ENCODE peak calls at places on chromosomes 2 and 18, in four cellular contexts. One of them, this sample, is unnamed.

GRCh38 chr18:12076424-12077140 is 17.1 kb upstream of the ANKRD62 start:
- DNase-seq in A549: peak
- DNase-seq in GM23338: peak
- DNase-seq in GM12878: no peak
- DNase-seq in this sample: peak

GRCh38 chr2:8608411-8608954 is 73.4 kb upstream of the ID2 start:
- DNase-seq in A549: no peak
- DNase-seq in GM23338: no peak
- DNase-seq in GM12878: peak
- DNase-seq in this sample: no peak

GRCh38 chr2:47218066-47218581 is 63.0 kb upstream of the STPG4 start:
- DNase-seq in A549: no peak
- DNase-seq in GM23338: no peak
- DNase-seq in GM12878: no peak
- DNase-seq in this sample: no peak

GRCh38 chr18:813405-814071 is 1.5 kb upstream of the YES1 start:
- DNase-seq in A549: no peak
- DNase-seq in GM23338: no peak
- DNase-seq in GM12878: no peak
- DNase-seq in this sample: peak

GRCh38 chr2:151878655-151879563 is 50.7 kb upstream of the ARL5A start:
- DNase-seq in A549: peak
- DNase-seq in GM23338: no peak
- DNase-seq in GM12878: no peak
- DNase-seq in this sample: peak

GRCh38 chr2:8307779-8308178 is 374.1 kb upstream of the ID2 start:
- DNase-seq in A549: no peak
- DNase-seq in GM23338: no peak
- DNase-seq in GM12878: no peak
- DNase-seq in this sample: no peak

GRCh38 chr2:73902284-73902683 is 9.5 kb downstream of the ACTG2 start:
- DNase-seq in A549: no peak
- DNase-seq in GM23338: no peak
- DNase-seq in GM12878: no peak
- DNase-seq in this sample: no peak

GRCh38 chr2:68108116-68108515 is 45.3 kb upstream of the C1D start:
- DNase-seq in A549: no peak
- DNase-seq in GM23338: no peak
- DNase-seq in GM12878: no peak
- DNase-seq in this sample: no peak

GRCh38 chr2:202429164-202429980 is 53.2 kb downstream of the BMPR2 start:
- DNase-seq in A549: no peak
- DNase-seq in GM23338: no peak
- DNase-seq in GM12878: no peak
- DNase-seq in this sample: no peak

GRCh38 chr18:12862467-12862866 is 21.6 kb downstream of the PTPN2 start:
- DNase-seq in A549: no peak
- DNase-seq in GM23338: peak
- DNase-seq in GM12878: no peak
- DNase-seq in this sample: no peak

GRCh38 chr2:207133862-207134519 is 31.8 kb downstream of the KLF7 start:
- DNase-seq in A549: peak
- DNase-seq in GM23338: peak
- DNase-seq in GM12878: no peak
- DNase-seq in this sample: no peak

GRCh38 chr2:40466926-40467325 is 15.0 kb upstream of the SLC8A1 start:
- DNase-seq in A549: no peak
- DNase-seq in GM23338: no peak
- DNase-seq in GM12878: no peak
- DNase-seq in this sample: no peak

GRCh38 chr18:79537758-79538157 is 141.8 kb upstream of the CTDP1 start:
- DNase-seq in A549: no peak
- DNase-seq in GM23338: no peak
- DNase-seq in GM12878: no peak
- DNase-seq in this sample: no peak

GRCh38 chr2:201406077-201406662 is 45.1 kb downstream of the TRAK2 start:
- DNase-seq in A549: no peak
- DNase-seq in GM23338: no peak
- DNase-seq in GM12878: no peak
- DNase-seq in this sample: peak

GRCh38 chr18:24544141-24544498 is 83.7 kb downstream of the HRH4 start:
- DNase-seq in A549: peak
- DNase-seq in GM23338: peak
- DNase-seq in GM12878: no peak
- DNase-seq in this sample: peak

GRCh38 chr2:222973237-222973636 is 78.8 kb upstream of the KCNE4 start:
- DNase-seq in A549: no peak
- DNase-seq in GM23338: no peak
- DNase-seq in GM12878: no peak
- DNase-seq in this sample: no peak

GRCh38 chr18:14577971-14578370 is 34.6 kb upstream of the POTEC start:
- DNase-seq in A549: no peak
- DNase-seq in GM23338: no peak
- DNase-seq in GM12878: no peak
- DNase-seq in this sample: no peak

GRCh38 chr2:24501813-24502212 is 10.8 kb downstream of the NCOA1 start:
- DNase-seq in A549: no peak
- DNase-seq in GM23338: no peak
- DNase-seq in GM12878: no peak
- DNase-seq in this sample: no peak

GRCh38 chr2:15023231-15023630 is 390.7 kb downstream of the LRATD1 start:
- DNase-seq in A549: no peak
- DNase-seq in GM23338: no peak
- DNase-seq in GM12878: no peak
- DNase-seq in this sample: no peak

GRCh38 chr2:10162586-10163497 is 40.3 kb downstream of the RRM2 start:
- DNase-seq in A549: peak
- DNase-seq in GM23338: peak
- DNase-seq in GM12878: no peak
- DNase-seq in this sample: peak

GRCh38 chr2:227884511-227884947 is 13.1 kb downstream of the DAW1 start:
- DNase-seq in A549: peak
- DNase-seq in GM23338: peak
- DNase-seq in GM12878: no peak
- DNase-seq in this sample: peak

GRCh38 chr18:361941-362913 is 94.4 kb upstream of the THOC1 start:
- DNase-seq in A549: no peak
- DNase-seq in GM23338: peak
- DNase-seq in GM12878: no peak
- DNase-seq in this sample: no peak

GRCh38 chr2:175855794-175856453 is 146.1 kb downstream of the LNPK start:
- DNase-seq in A549: no peak
- DNase-seq in GM23338: no peak
- DNase-seq in GM12878: no peak
- DNase-seq in this sample: no peak

GRCh38 chr2:203751886-203752285 is 45.4 kb downstream of the CD28 start:
- DNase-seq in A549: no peak
- DNase-seq in GM23338: no peak
- DNase-seq in GM12878: no peak
- DNase-seq in this sample: no peak

GRCh38 chr18:12027046-12027445 is 45.7 kb downstream of the IMPA2 start:
- DNase-seq in A549: no peak
- DNase-seq in GM23338: no peak
- DNase-seq in GM12878: no peak
- DNase-seq in this sample: no peak

GRCh38 chr2:111185496-111186022 is 64.8 kb downstream of the BCL2L11 start:
- DNase-seq in A549: peak
- DNase-seq in GM23338: no peak
- DNase-seq in GM12878: no peak
- DNase-seq in this sample: peak

GRCh38 chr2:50529600-50530218 is 502.2 kb downstream of the NRXN1 start:
- DNase-seq in A549: peak
- DNase-seq in GM23338: peak
- DNase-seq in GM12878: no peak
- DNase-seq in this sample: peak

GRCh38 chr2:165533331-165533730 is 63.8 kb downstream of the CSRNP3 start:
- DNase-seq in A549: no peak
- DNase-seq in GM23338: no peak
- DNase-seq in GM12878: no peak
- DNase-seq in this sample: no peak

GRCh38 chr2:79162132-79162531 is 2.6 kb upstream of the REG3A start:
- DNase-seq in A549: no peak
- DNase-seq in GM23338: no peak
- DNase-seq in GM12878: no peak
- DNase-seq in this sample: no peak
- TF ChIP-seq JUNB in A549: no peak
- TF ChIP-seq JUNB in GM23338: no peak
- TF ChIP-seq JUNB in GM12878: no peak
- TF ChIP-seq JUNB in this sample: no peak

GRCh38 chr2:241815477-241816430 is 6.8 kb downstream of the NEU4 start:
- DNase-seq in A549: no peak
- DNase-seq in GM23338: no peak
- DNase-seq in GM12878: no peak
- DNase-seq in this sample: no peak
- TF ChIP-seq JUNB in A549: no peak
- TF ChIP-seq JUNB in GM23338: no peak
- TF ChIP-seq JUNB in GM12878: no peak
- TF ChIP-seq JUNB in this sample: no peak

GRCh38 chr2:28726177-28726576 is 25.5 kb upstream of the PPP1CB start:
- DNase-seq in A549: no peak
- DNase-seq in GM23338: no peak
- DNase-seq in GM12878: no peak
- DNase-seq in this sample: no peak

GRCh38 chr2:28725021-28725711 is 26.5 kb upstream of the PPP1CB start:
- DNase-seq in A549: no peak
- DNase-seq in GM23338: no peak
- DNase-seq in GM12878: no peak
- DNase-seq in this sample: no peak

GRCh38 chr2:28735511-28735910 is 16.1 kb upstream of the PPP1CB start:
- DNase-seq in A549: no peak
- DNase-seq in GM23338: no peak
- DNase-seq in GM12878: no peak
- DNase-seq in this sample: no peak

GRCh38 chr2:28730641-28731146 is 20.9 kb upstream of the PPP1CB start:
- DNase-seq in A549: no peak
- DNase-seq in GM23338: no peak
- DNase-seq in GM12878: no peak
- DNase-seq in this sample: no peak

GRCh38 chr2:28729698-28730097 is 21.9 kb upstream of the PPP1CB start:
- DNase-seq in A549: no peak
- DNase-seq in GM23338: no peak
- DNase-seq in GM12878: no peak
- DNase-seq in this sample: no peak
- TF ChIP-seq JUNB in A549: no peak
- TF ChIP-seq JUNB in GM23338: no peak
- TF ChIP-seq JUNB in GM12878: no peak
- TF ChIP-seq JUNB in this sample: no peak

GRCh38 chr2:138818479-138818878 is 38.3 kb upstream of the NXPH2 start:
- DNase-seq in A549: no peak
- DNase-seq in GM23338: peak
- DNase-seq in GM12878: no peak
- DNase-seq in this sample: no peak
- TF ChIP-seq JUNB in A549: no peak
- TF ChIP-seq JUNB in GM23338: no peak
- TF ChIP-seq JUNB in GM12878: no peak
- TF ChIP-seq JUNB in this sample: no peak

GRCh38 chr2:131104487-131105155 is 515 bp upstream of the PLEKHB2 start:
- DNase-seq in A549: peak
- DNase-seq in GM23338: peak
- DNase-seq in GM12878: peak
- DNase-seq in this sample: peak

GRCh38 chr2:131105156-131105949 is at the start of gene PLEKHB2:
- DNase-seq in A549: peak
- DNase-seq in GM23338: peak
- DNase-seq in GM12878: peak
- DNase-seq in this sample: peak

DNA sequence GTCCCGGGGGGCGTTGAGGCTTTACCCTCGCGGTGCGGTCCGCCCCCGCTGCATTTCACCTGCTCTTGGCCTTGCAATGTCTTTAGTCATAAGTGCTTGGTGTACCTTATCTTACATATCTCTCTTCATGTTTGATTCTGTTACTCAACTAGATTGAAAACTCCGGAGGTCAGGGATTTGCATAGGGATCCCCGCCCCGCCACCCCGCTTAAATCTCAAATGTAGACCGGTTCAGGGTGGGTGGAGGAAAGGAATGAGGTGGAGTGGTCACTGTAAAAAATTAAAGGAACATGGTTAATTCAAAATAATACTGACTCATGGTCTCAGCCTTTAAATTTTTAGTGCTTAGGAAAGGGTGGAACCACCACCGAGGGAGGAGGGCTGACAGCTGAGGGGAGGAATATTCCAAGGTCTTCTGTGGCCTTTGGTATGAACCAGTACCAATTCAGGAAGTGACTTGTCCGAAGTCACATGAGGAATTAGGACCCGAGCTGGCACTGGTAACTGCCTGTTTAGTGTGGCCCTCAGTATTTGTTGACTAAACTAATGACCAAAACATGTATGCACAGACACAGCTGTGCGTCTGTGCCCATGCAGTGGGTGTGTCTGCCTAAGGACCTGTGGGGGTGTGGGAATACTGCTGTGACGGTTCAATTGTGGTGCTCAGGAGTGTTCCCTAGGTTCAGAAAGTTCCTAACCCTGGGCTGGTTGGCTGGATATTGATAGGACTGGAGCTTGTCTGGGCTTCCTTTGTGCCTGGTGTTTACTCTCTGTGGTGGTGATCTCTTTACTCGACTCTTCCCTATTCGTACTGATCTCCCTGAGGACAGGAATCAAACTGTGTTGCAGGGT is 1.0 kb downstream of the PLEKHB2 start:
- DNase-seq in A549: peak
- DNase-seq in GM23338: peak
- DNase-seq in GM12878: peak
- DNase-seq in this sample: peak
- TF ChIP-seq JUNB in A549: no peak
- TF ChIP-seq JUNB in GM23338: no peak
- TF ChIP-seq JUNB in GM12878: no peak
- TF ChIP-seq JUNB in this sample: no peak

GRCh38 chr18:22332590-22332989 is 85.1 kb downstream of the CTAGE1 start:
- DNase-seq in A549: peak
- DNase-seq in GM23338: peak
- DNase-seq in GM12878: no peak
- DNase-seq in this sample: peak
- TF ChIP-seq JUNB in A549: no peak
- TF ChIP-seq JUNB in GM23338: no peak
- TF ChIP-seq JUNB in GM12878: no peak
- TF ChIP-seq JUNB in this sample: no peak

GRCh38 chr18:10724666-10725065 is 198.8 kb downstream of the NAPG start:
- DNase-seq in A549: no peak
- DNase-seq in GM23338: no peak
- DNase-seq in GM12878: no peak
- DNase-seq in this sample: no peak

GRCh38 chr18:10727477-10727876 is 201.7 kb downstream of the NAPG start:
- DNase-seq in A549: no peak
- DNase-seq in GM23338: no peak
- DNase-seq in GM12878: no peak
- DNase-seq in this sample: no peak

GRCh38 chr18:10726198-10727068 is 200.6 kb downstream of the NAPG start:
- DNase-seq in A549: no peak
- DNase-seq in GM23338: no peak
- DNase-seq in GM12878: no peak
- DNase-seq in this sample: no peak
- TF ChIP-seq JUNB in A549: no peak
- TF ChIP-seq JUNB in GM23338: no peak
- TF ChIP-seq JUNB in GM12878: no peak
- TF ChIP-seq JUNB in this sample: no peak

GRCh38 chr18:53380063-53380639 is 844.3 kb downstream of the MBD2 start:
- DNase-seq in A549: peak
- DNase-seq in GM23338: peak
- DNase-seq in GM12878: peak
- DNase-seq in this sample: peak
- TF ChIP-seq JUNB in A549: no peak
- TF ChIP-seq JUNB in GM23338: no peak
- TF ChIP-seq JUNB in GM12878: no peak
- TF ChIP-seq JUNB in this sample: no peak